ENCODE peak calls at places on chromosome 16, in nine cellular contexts. Q is esophagus squamous epithelium, V is gastrocnemius medialis, E is uterus, H is heart left ventricle, U is body of pancreas, N is A549, T is HCT116, Y is IMR-90. F is an unnamed sample.
A peak's percentile ranks its signal among the peaks of the same experiment; 100 is the strongest.

GRCh38 chr16:81593481-81593880 is 148.9 kb downstream of the CMIP start:
- DNase-seq in N (no peak), T (no peak), U (no peak), V (no peak), E (no peak), Q (no peak), H (peak; percentile 33), Y (no peak), F (no peak)

GRCh38 chr16:30350134-30350871 is 4.8 kb downstream of the CD2BP2 start:
- DNase-seq in U (no peak), T (no peak), H (no peak), Q (no peak), E (no peak), V (no peak), N (no peak), Y (no peak), F (no peak)

GRCh38 chr16:9625122-9625521 is 533.7 kb downstream of the HAPSTR1 start:
- DNase-seq in V (no peak), T (no peak), E (no peak), Q (no peak), U (no peak), N (no peak), H (no peak), Y (no peak), F (no peak)

GRCh38 chr16:47958726-47959125 is 197.1 kb downstream of the ABCC12 start:
- DNase-seq in V (no peak), Y (no peak), H (no peak), E (no peak), T (no peak), N (no peak), U (no peak), Q (no peak), F (no peak)

GRCh38 chr16:3485821-3486505 is 9.3 kb downstream of the C16orf90 start:
- DNase-seq in N (no peak), Y (no peak), T (no peak), E (no peak), H (peak; percentile 51), U (no peak), V (no peak), Q (no peak), F (no peak)

GRCh38 chr16:4414187-4414909 is 2.0 kb downstream of the CORO7 start:
- DNase-seq in N (no peak), Y (no peak), V (no peak), T (no peak), Q (no peak), H (no peak), E (no peak), U (peak; percentile 26), F (no peak)

GRCh38 chr16:69371564-69371963 is 14.2 kb downstream of the TERF2 start:
- DNase-seq in N (no peak), E (no peak), Q (no peak), T (no peak), V (no peak), H (no peak), U (no peak), Y (no peak), F (no peak)

GRCh38 chr16:12084436-12084835 is 107.9 kb downstream of the SNX29 start:
- DNase-seq in H (no peak), T (no peak), U (no peak), V (no peak), Y (no peak), N (no peak), E (no peak), Q (no peak), F (no peak)

GRCh38 chr16:1167276-1168107 is 14.6 kb downstream of the CACNA1H start:
- DNase-seq in Q (no peak), H (no peak), T (no peak), E (no peak), V (no peak), N (no peak), Y (no peak), U (peak; percentile 91), F (no peak)

GRCh38 chr16:18048858-18049257 is 287.7 kb downstream of the NPIPA8 start:
- DNase-seq in Y (no peak), U (no peak), E (no peak), N (no peak), V (no peak), T (no peak), H (no peak), Q (no peak), F (no peak)

GRCh38 chr16:505479-506245 is 21.9 kb upstream of the CAPN15 start:
- DNase-seq in Y (no peak), N (no peak), E (no peak), H (no peak), Q (no peak), T (no peak), V (no peak), U (no peak), F (no peak)

GRCh38 chr16:71894229-71894920 is 956 bp upstream of the IST1 start:
- DNase-seq in E (peak; percentile 52), U (peak; percentile 64), Q (no peak), N (no peak), V (peak; percentile 50), Y (peak; percentile 76), T (peak; percentile 43), H (no peak), F (peak; percentile 23)

GRCh38 chr16:20612551-20613470 is 36.6 kb upstream of the ACSM2B start:
- DNase-seq in E (no peak), N (no peak), U (peak; percentile 81), Y (no peak), Q (no peak), V (no peak), H (peak; percentile 84), T (no peak), F (no peak)

DNA sequence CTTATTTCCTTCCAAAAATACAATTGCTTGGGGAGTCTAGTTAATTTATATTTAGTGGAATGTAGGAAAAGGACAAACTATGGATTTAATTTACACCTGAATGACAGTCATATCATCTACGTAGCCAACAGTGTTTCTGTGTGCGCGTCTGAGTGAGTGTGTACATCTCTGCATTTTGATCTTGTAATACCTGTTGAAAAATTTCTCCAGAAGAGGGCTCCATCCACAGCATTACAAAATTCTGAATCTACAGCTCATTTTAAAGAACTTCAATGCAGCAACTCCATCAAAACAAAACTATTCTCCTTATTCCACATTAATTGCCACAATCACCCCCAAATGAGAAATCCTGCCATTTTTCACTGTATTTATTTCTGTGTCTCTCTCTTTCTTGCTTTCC is 3.9 kb downstream of the CDH13 start:
- DNase-seq in E (no peak), U (no peak), H (no peak), Q (no peak), Y (peak; percentile 60), V (no peak), N (no peak), T (no peak), F (no peak)
- TF ChIP-seq CTCF in E (peak; percentile 7), U (no peak), H (peak; percentile 49), Q (no peak), Y (peak; percentile 56), V (no peak), N (peak; percentile 26), T (no peak), F (no peak)

GRCh38 chr16:75246504-75247205 is 4.8 kb downstream of the BCAR1 start:
- DNase-seq in N (no peak), Q (no peak), E (no peak), T (no peak), V (no peak), Y (peak; percentile 75), U (no peak), H (peak; percentile 53), F (no peak)
- TF ChIP-seq POLR2A in N (no peak), Q (no peak), E (no peak), T (no peak), V (no peak), Y (no peak), U (no peak), H (no peak), F (no peak)

DNA sequence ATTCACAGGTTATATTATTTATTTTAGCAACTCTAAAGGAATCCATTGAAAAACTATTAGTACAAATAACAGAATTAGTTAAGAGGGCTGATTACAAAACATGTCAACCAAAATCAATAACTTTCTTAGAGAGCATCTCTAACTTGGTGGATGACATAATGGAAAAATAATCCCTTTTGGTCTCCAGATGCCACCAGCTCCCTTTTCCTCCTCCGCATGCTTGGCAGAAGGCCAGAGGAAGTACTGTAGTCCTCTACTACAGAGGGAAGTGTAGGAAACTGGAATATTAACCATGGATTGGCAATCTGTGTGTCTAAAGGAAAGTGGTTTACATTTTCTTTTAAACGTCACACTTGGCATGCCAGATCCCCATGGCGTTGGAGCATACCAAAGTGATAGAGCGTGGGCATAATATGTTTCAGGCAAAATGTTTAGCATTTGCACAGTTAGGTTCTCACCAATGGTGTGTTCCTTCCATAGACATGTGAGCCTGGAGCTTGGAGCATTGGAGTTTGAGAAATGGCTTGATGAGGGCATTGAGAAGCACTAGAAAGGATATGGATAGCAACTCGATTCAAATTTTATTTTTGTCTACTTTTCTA is 106.3 kb downstream of the PRKCB start:
- DNase-seq in T (no peak), V (no peak), Q (no peak), N (no peak), H (no peak), Y (no peak), E (no peak), U (no peak), F (no peak)
- H3K4me3 ChIP-seq in T (no peak overlapping the region), V (no peak overlapping the region), Q (no peak overlapping the region), N (no peak overlapping the region), H (no peak overlapping the region), Y (no peak overlapping the region), E (no peak overlapping the region), U (no peak overlapping the region), F (no peak overlapping the region)

GRCh38 chr16:75078886-75079285 is 37.7 kb downstream of the LDHD start:
- DNase-seq in T (no peak), N (no peak), Y (no peak), H (no peak), Q (no peak), U (no peak), V (no peak), E (no peak), F (no peak)

GRCh38 chr16:75074415-75074793 is 42.2 kb downstream of the LDHD start:
- DNase-seq in U (no peak), V (no peak), E (no peak), Q (no peak), T (no peak), Y (no peak), N (no peak), H (no peak), F (no peak)

GRCh38 chr16:75074920-75075687 is 41.5 kb downstream of the LDHD start:
- DNase-seq in U (peak; percentile 50), V (no peak), Q (peak; percentile 44), T (no peak), H (peak; percentile 72), E (no peak), N (no peak), Y (no peak), F (no peak)

GRCh38 chr16:75073551-75074414 is 42.8 kb downstream of the LDHD start:
- DNase-seq in U (no peak), Y (no peak), Q (no peak), H (no peak), V (no peak), E (no peak), N (no peak), T (no peak), F (no peak)

DNA sequence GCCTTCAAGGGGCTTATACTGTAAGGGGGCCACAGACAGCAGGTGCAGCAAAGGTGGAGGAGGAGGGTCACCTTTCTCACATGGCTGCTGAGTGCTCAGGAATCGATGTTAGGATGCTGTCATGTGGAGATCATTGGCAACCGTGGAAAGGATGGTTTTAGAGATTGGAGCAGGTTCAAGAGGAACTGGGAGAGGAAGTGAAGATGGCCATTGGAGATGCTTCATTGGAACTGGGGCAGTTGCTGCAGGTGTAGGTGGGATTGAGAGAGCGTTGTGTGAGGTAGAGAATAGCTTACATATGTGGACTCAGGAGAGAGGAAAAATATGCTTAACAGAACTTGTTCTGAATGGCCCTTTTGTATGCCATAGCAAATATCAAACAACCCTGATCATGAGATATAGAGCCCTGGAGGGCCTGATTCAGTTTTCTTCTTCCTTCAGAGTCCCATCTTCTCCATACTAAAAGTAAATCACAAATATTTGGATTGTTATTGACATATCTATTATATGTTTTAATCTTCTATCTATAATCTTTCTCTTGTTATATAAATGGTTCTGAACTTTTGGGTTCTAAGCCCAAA is 40.8 kb downstream of the LDHD start:
- DNase-seq in U (no peak), Q (no peak), E (no peak), H (no peak), V (no peak), Y (no peak), N (no peak), T (no peak), F (no peak)
- TF ChIP-seq CTCF in U (no peak), Q (no peak), E (no peak), H (no peak), V (no peak), Y (no peak), N (no peak), T (no peak), F (no peak)